ENCODE peak calls at places on chromosomes 6 and 20, in seven cellular contexts. O, D, N, E, G, S and Q are unnamed samples.

GRCh38 chr6:7479801-7480266 is 61.6 kb upstream of the DSP start:
- DNase-seq in E (peak; percentile 80), N (no peak), O (peak; percentile 72), G (no peak), D (no peak), S (peak; percentile 63), Q (peak; percentile 14)

GRCh38 chr6:79385333-79385732 is 150.9 kb upstream of the HMGN3 start:
- DNase-seq in S (no peak), G (no peak), E (no peak), N (peak; percentile 9), D (no peak), O (no peak), Q (no peak)

GRCh38 chr20:23662276-23662870 is 24.6 kb upstream of the CST3 start:
- DNase-seq in D (no peak), G (no peak), S (no peak), O (no peak), N (no peak), E (no peak), Q (no peak)

GRCh38 chr20:5557123-5557522 is 193.1 kb upstream of the SHLD1 start:
- DNase-seq in D (no peak), O (no peak), S (no peak), G (peak; percentile 23), E (peak; percentile 60), N (peak; percentile 50), Q (peak; percentile 55)

GRCh38 chr20:51014797-51015722 is 7.8 kb downstream of the KCNG1 start:
- DNase-seq in S (no peak), G (no peak), N (peak; percentile 60), E (peak; percentile 66), D (no peak), O (no peak), Q (peak; percentile 83)

GRCh38 chr6:37628611-37629320 is 68.9 kb downstream of the MDGA1 start:
- DNase-seq in E (peak; percentile 13), S (no peak), D (no peak), N (peak; percentile 73), G (no peak), O (no peak), Q (no peak)

GRCh38 chr20:29301624-29302259 is 1955.7 kb upstream of the DEFB115 start:
- DNase-seq in E (no peak), D (peak; percentile 62), S (no peak), N (no peak), O (no peak), G (no peak), Q (no peak)

GRCh38 chr6:235763-236360 is 56.4 kb upstream of the DUSP22 start:
- DNase-seq in N (peak; percentile 64), O (no peak), G (no peak), E (peak; percentile 47), D (no peak), S (no peak), Q (no peak)

GRCh38 chr20:8244637-8245036 is 112.6 kb downstream of the PLCB1 start:
- DNase-seq in S (no peak), E (peak; percentile 69), G (no peak), N (peak; percentile 60), D (no peak), O (peak; percentile 40), Q (no peak)

GRCh38 chr6:37092851-37093727 is 76.9 kb upstream of the PIM1 start:
- DNase-seq in D (no peak), N (peak; percentile 24), E (no peak), G (no peak), S (no peak), O (peak; percentile 52), Q (no peak)

GRCh38 chr6:95785785-95786184 is 208.4 kb downstream of the MANEA start:
- DNase-seq in S (no peak), O (no peak), E (no peak), G (no peak), D (no peak), N (no peak), Q (peak; percentile 55)

GRCh38 chr6:11276911-11277274 is 44.4 kb upstream of the NEDD9 start:
- DNase-seq in G (no peak), D (no peak), E (no peak), N (no peak), S (no peak), O (no peak), Q (no peak)

GRCh38 chr6:148272084-148272483 is 70.6 kb upstream of the SASH1 start:
- DNase-seq in D (no peak), S (no peak), N (peak; percentile 86), G (no peak), O (no peak), E (peak; percentile 98), Q (no peak)

GRCh38 chr20:49888341-49889244 is 26.7 kb downstream of the SPATA2 start:
- DNase-seq in E (peak; percentile 71), D (no peak), N (peak; percentile 67), G (no peak), S (no peak), O (no peak), Q (peak; percentile 76)

GRCh38 chr20:17431621-17432364 is 99.4 kb downstream of the BFSP1 start:
- DNase-seq in D (peak; percentile 73), N (peak; percentile 30), O (no peak), G (peak; percentile 34), E (peak; percentile 50), S (no peak), Q (no peak)

GRCh38 chr6:85329193-85329592 is 120.7 kb upstream of the NT5E start:
- DNase-seq in S (no peak), G (no peak), D (no peak), N (no peak), E (no peak), O (no peak), Q (no peak)

GRCh38 chr6:111715321-111715720 is 109.6 kb upstream of the TRAF3IP2 start:
- DNase-seq in N (no peak), S (no peak), E (no peak), G (no peak), O (no peak), D (no peak), Q (no peak)

GRCh38 chr6:47741807-47742206 is 40.0 kb upstream of the OPN5 start:
- DNase-seq in G (no peak), D (no peak), S (no peak), E (no peak), O (no peak), N (peak; percentile 44), Q (no peak)

GRCh38 chr6:1950631-1951030 is 294.8 kb downstream of the GMDS start:
- DNase-seq in O (no peak), S (no peak), G (no peak), D (no peak), N (no peak), E (no peak), Q (no peak)

GRCh38 chr6:165936660-165937059 is 231.0 kb downstream of the TBXT start:
- DNase-seq in G (no peak), O (no peak), N (no peak), E (no peak), S (no peak), D (no peak), Q (no peak)

GRCh38 chr6:165930668-165931067 is 237.0 kb downstream of the TBXT start:
- DNase-seq in O (no peak), E (no peak), G (no peak), N (no peak), D (no peak), S (no peak), Q (no peak)

GRCh38 chr6:165929607-165930006 is 238.0 kb downstream of the TBXT start:
- DNase-seq in S (no peak), N (no peak), O (no peak), G (no peak), D (no peak), E (no peak), Q (no peak)

GRCh38 chr6:165936096-165936495 is 231.6 kb downstream of the TBXT start:
- DNase-seq in O (no peak), D (no peak), S (no peak), G (no peak), N (no peak), E (no peak), Q (no peak)

GRCh38 chr6:165931675-165932074 is 236.0 kb downstream of the TBXT start:
- DNase-seq in N (no peak), D (no peak), G (no peak), S (no peak), E (no peak), O (no peak), Q (no peak)
- TF ChIP-seq CTCF in N (no peak), D (no peak), G (no peak), S (no peak), E (no peak), O (no peak), Q (no peak)

GRCh38 chr20:3819413-3820047 is 817 bp upstream of the AP5S1 start:
- DNase-seq in E (no peak), G (no peak), S (peak; percentile 75), N (no peak), O (no peak), D (no peak), Q (no peak)

GRCh38 chr20:3823881-3824280 is 3.5 kb downstream of the AP5S1 start:
- DNase-seq in D (no peak), S (no peak), E (no peak), N (no peak), O (no peak), G (no peak), Q (no peak)

GRCh38 chr20:3820901-3821727 is 767 bp downstream of the AP5S1 start:
- DNase-seq in E (no peak), N (no peak), D (no peak), S (no peak), O (no peak), G (no peak), Q (no peak)

GRCh38 chr20:3820048-3820900 is at the start of gene AP5S1:
- DNase-seq in S (peak; percentile 98), G (peak; percentile 98), N (peak; percentile 97), O (peak; percentile 96), D (peak; percentile 99), E (peak; percentile 97), Q (peak; percentile 98)

DNA sequence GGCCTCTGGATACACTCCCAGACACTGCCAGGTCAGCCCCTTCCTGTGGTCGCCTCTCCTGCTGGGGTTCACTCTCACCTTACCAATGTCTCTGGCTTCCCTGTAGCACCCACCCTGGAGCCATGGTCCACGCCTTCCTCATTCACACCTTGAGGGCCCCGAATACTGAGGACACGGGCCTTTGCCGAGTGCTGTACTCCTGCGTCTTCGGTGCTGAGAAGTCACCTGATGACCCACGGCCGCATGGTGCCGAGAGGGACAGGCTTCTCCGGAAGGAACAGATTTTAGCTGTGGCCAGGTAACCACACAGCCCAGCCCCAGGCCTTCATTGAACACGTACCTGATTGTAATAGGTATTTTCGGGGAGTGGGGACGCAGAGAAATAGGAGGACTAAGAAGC is 1.6 kb downstream of the AP5S1 start:
- DNase-seq in O (no peak), E (no peak), N (no peak), G (no peak), D (no peak), S (no peak), Q (no peak)
- H3K4me3 ChIP-seq in O (no peak overlapping the region), E (no peak overlapping the region), N (no peak overlapping the region), G (no peak overlapping the region), D (no peak overlapping the region), S (no peak overlapping the region), Q (no peak overlapping the region)

GRCh38 chr6:18692920-18693319 is 305.8 kb downstream of the RNF144B start:
- DNase-seq in S (no peak), E (no peak), N (no peak), D (no peak), G (no peak), O (no peak), Q (no peak)
- TF ChIP-seq CTCF in S (no peak), E (no peak), N (no peak), D (no peak), G (no peak), O (no peak), Q (no peak)

DNA sequence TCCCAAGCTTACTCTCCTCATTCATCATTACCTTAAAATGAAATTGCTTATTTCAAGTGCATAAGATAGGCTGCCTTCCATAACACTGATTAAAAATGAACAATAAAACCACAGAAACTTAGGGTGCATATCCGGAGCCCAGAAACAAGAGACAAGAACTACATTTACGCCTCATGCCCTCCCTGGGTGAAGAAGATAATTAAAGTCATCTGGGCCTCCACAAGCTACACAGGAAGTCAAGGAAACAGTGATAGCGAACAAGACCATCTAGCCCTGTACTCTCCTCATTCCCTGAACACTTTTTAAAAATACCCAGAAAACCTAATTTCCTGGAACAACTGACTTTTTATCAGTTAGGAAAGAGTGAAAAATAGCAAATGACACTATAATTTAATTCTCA is 6.3 kb downstream of the SOD2 start:
- DNase-seq in S (no peak), E (no peak), G (no peak), N (no peak), O (no peak), D (no peak), Q (no peak)
- H3K4me3 ChIP-seq in S (no peak overlapping the region), E (no peak overlapping the region), G (no peak overlapping the region), N (no peak overlapping the region), O (peak overlapping the region; percentile 94), D (no peak overlapping the region), Q (no peak overlapping the region)